ENCODE peak calls at places on chromosomes 3 and 15, in four cellular contexts. G, K, C and Z are unnamed samples. For H3K4me1 and H3K36me3, the result is how much of the 10 kb centered on the place peaks cover.

GRCh38 chr3:195124378-195124985 is 146.5 kb downstream of the XXYLT1 start:
- DNase-seq in G (no peak), K (no peak), C (no peak), Z (no peak)

GRCh38 chr3:103372031-103372430 is 937.2 kb downstream of the ZPLD1 start:
- DNase-seq in G (no peak), K (no peak), C (no peak), Z (no peak)

GRCh38 chr15:91965501-91966180 is 112.1 kb downstream of the SLCO3A1 start:
- DNase-seq in G (no peak), K (peak), C (no peak), Z (no peak)

GRCh38 chr3:134338516-134339261 is 35.6 kb downstream of the AMOTL2 start:
- DNase-seq in G (no peak), K (no peak), C (no peak), Z (no peak)

GRCh38 chr3:160641675-160642330 is 35.2 kb upstream of the ARL14 start:
- DNase-seq in G (no peak), K (no peak), C (no peak), Z (no peak)

GRCh38 chr15:68209735-68210408 is 4.7 kb upstream of the CALML4 start:
- DNase-seq in G (peak), K (no peak), C (no peak), Z (no peak)

GRCh38 chr3:49454457-49454856 is 15.6 kb upstream of the DAG1 start:
- DNase-seq in G (no peak), K (no peak), C (no peak), Z (no peak)

GRCh38 chr3:151037746-151038145 is 47.7 kb upstream of the MED12L start:
- DNase-seq in G (peak), K (no peak), C (no peak), Z (no peak)

GRCh38 chr15:55741592-55742497 is 1.1 kb downstream of the PRTG start:
- DNase-seq in G (no peak), K (no peak), C (no peak), Z (no peak)

GRCh38 chr3:15007681-15008141 is 57.4 kb downstream of the MRPS25 start:
- DNase-seq in G (no peak), K (no peak), C (no peak), Z (no peak)

GRCh38 chr3:170003881-170004356 is 33.9 kb upstream of the GPR160 start:
- DNase-seq in G (no peak), K (no peak), C (no peak), Z (no peak)

GRCh38 chr15:75348563-75349350 is 1.9 kb downstream of the NEIL1 start:
- DNase-seq in G (no peak), K (no peak), C (no peak), Z (no peak)

GRCh38 chr3:31532587-31533168 is at the start of gene STT3B:
- DNase-seq in G (peak), K (no peak), C (no peak), Z (no peak)

GRCh38 chr3:141230293-141230692 is 1.3 kb upstream of the PXYLP1 start:
- DNase-seq in G (no peak), K (no peak), C (no peak), Z (no peak)

GRCh38 chr3:141231101-141231922 is at the start of gene PXYLP1:
- DNase-seq in G (peak), K (peak), C (peak), Z (peak)

GRCh38 chr3:141234283-141234682 is 2.7 kb downstream of the PXYLP1 start:
- DNase-seq in G (no peak), K (no peak), C (no peak), Z (no peak)

GRCh38 chr3:141233457-141234161 is 2.0 kb downstream of the PXYLP1 start:
- DNase-seq in G (no peak), K (no peak), C (no peak), Z (no peak)

GRCh38 chr3:141231923-141232861 is 567 bp downstream of the PXYLP1 start:
- DNase-seq in G (peak), K (peak), C (peak), Z (peak)
- H3K4me1 ChIP-seq in G (under half), K (under half), C (under half), Z (under half)

DNA sequence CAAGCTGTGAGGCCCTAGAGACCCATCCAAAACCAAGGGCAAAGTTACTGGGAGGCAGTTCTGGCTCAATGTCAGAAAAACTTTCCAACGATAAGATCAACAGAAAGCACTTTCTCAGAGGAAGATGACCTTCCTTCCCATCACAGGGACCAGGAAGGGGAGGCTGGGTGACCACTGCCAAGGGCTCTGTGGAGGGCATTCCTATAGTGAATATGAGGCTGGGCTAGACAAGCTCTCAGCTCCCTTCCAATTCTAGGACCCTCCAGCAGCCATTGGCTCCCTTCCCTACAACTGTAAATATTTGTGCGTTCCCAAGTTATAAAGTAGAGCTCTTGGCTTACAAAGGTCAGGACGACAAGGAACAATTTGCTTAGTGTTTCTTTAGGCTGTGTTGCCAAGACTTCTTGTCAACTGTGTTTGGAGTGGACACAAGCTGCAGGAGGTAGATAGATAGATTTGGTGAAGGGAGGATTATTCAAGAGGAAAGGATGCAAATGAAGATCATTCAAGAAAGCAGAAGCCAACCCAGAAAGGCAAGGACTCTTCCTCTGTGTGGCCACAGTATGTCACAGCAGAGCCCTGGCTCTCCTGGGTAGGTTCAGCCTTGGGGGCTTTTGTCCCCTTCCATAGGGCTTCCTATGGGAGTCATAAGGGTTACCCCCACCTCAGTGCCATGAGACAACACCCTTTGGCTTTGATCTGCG is 223.5 kb upstream of the TLE3 start:
- DNase-seq in G (no peak), K (peak), C (no peak), Z (no peak)
- H3K36me3 ChIP-seq in G (under half), K (under half), C (under half), Z (under half)

DNA sequence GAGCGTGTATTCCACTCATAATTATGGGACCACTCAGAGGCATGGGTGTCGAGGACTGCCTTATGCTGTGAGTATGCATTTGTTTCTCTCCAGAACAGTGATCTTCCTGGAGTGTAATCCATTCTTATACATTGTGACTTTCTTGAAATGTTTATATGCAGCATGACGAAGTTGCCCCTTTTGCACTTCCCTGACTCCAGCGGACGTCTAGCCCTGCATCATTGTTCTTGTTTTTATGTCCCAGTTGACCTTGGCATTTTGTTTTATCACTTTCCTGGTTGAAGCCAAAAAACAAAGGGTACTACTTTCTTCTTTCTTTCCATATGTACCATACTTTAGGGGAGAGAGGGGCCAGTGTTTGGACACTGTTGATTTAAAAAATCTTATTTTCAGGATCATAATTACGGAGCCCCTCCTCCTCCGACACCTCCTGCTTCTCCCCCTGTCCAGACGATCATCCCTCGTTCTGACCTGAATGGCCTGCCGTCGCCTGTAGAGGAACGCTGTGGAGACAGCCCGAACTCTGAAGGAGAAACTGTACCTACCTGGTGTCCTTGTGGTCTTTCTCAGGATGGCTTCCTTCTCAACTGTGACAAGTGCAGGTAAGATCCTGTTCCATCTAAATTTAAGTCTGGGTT is 36.6 kb downstream of the SETD5 start:
- DNase-seq in G (no peak), K (no peak), C (no peak), Z (no peak)
- H3K4me3 ChIP-seq in G (no peak), K (no peak), C (no peak), Z (no peak)

GRCh38 chr3:18222686-18223085 is 202.5 kb downstream of the SATB1 start:
- DNase-seq in G (no peak), K (no peak), C (no peak), Z (no peak)
- H3K4me1 ChIP-seq in G (under half), K (under half), C (under half), Z (under half)